ENCODE peak calls at places on chromosomes 13 and 19, in four cellular contexts. D, T, L and J are unnamed samples.

GRCh38 chr13:101730420-101731000 is 278.0 kb downstream of the ITGBL1 start:
- DNase-seq in D (no peak), T (no peak), L (no peak), J (no peak)

GRCh38 chr13:23599083-23599925 is 29.1 kb downstream of the TNFRSF19 start:
- DNase-seq in D (no peak), T (peak; percentile 98), L (no peak), J (no peak)

GRCh38 chr13:46592410-46592809 is 39.4 kb downstream of the LRCH1 start:
- DNase-seq in D (no peak), T (no peak), L (no peak), J (no peak)

GRCh38 chr19:28554321-28555091 is 658.4 kb downstream of the UQCRFS1 start:
- DNase-seq in D (no peak), T (no peak), L (no peak), J (no peak)

GRCh38 chr19:45474941-45475516 is 7.2 kb downstream of the FOSB start:
- DNase-seq in D (no peak), T (no peak), L (no peak), J (peak; percentile 41)

GRCh38 chr13:79393564-79394249 is 12.3 kb downstream of the RBM26 start:
- DNase-seq in D (no peak), T (no peak), L (no peak), J (peak; percentile 40)

GRCh38 chr19:35228177-35228930 is at the start of gene FAM187B:
- DNase-seq in D (no peak), T (no peak), L (no peak), J (no peak)

GRCh38 chr19:50500060-50500752 is 10.8 kb downstream of the JOSD2 start:
- DNase-seq in D (peak; percentile 81), T (peak; percentile 61), L (no peak), J (peak; percentile 4)

GRCh38 chr19:13033819-13034611 is 38.7 kb downstream of the NFIX start:
- DNase-seq in D (peak; percentile 85), T (peak; percentile 77), L (peak; percentile 57), J (no peak)

GRCh38 chr13:112069727-112070300 is 2.9 kb downstream of the SOX1 start:
- DNase-seq in D (no peak), T (no peak), L (no peak), J (no peak)

GRCh38 chr19:49896863-49897621 is at the start of gene IL4I1:
- DNase-seq in D (no peak), T (no peak), L (no peak), J (peak; percentile 87)

GRCh38 chr13:63190742-63191141 is 1775.1 kb upstream of the PCDH20 start:
- DNase-seq in D (no peak), T (peak; percentile 65), L (no peak), J (no peak)

GRCh38 chr19:52191951-52192350 is 2.1 kb downstream of the PPP2R1A start:
- DNase-seq in D (peak; percentile 38), T (no peak), L (no peak), J (no peak)

GRCh38 chr13:109451726-109452125 is 334.7 kb downstream of the IRS2 start:
- DNase-seq in D (no peak), T (no peak), L (no peak), J (no peak)

GRCh38 chr13:109448629-109449028 is 337.8 kb downstream of the IRS2 start:
- DNase-seq in D (no peak), T (no peak), L (no peak), J (no peak)

DNA sequence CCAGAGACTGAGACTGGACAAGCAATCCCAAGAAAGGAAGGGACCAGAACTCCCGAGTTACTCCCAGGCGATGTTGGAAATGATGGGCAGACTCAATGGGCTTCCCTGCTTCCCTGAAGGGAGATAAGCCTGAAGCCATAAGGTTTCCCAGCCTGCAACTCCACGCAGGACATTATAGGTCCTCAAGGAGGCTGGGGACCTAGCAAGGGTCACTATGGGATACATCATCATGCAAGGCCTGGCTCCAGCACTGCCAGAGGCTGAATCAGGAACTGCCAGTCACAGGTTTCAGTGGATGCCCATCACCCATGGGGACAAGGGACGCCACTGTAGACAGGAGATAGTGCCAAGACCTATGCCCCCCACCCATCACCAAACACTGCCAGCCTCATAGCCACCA is 338.7 kb downstream of the IRS2 start:
- DNase-seq in D (no peak), T (no peak), L (no peak), J (no peak)
- H3K4me1 ChIP-seq in D (no peaks in the 10 kb centered on the region), T (no peaks in the 10 kb centered on the region), L (no peaks in the 10 kb centered on the region), J (no peaks in the 10 kb centered on the region)

GRCh38 chr13:98454389-98454881 is 122.5 kb downstream of the STK24 start:
- DNase-seq in D (no peak), T (no peak), L (no peak), J (no peak)
- H3K4me3 ChIP-seq in D (no peak overlapping the region), T (no peak overlapping the region), L (no peak overlapping the region), J (no peak overlapping the region)

DNA sequence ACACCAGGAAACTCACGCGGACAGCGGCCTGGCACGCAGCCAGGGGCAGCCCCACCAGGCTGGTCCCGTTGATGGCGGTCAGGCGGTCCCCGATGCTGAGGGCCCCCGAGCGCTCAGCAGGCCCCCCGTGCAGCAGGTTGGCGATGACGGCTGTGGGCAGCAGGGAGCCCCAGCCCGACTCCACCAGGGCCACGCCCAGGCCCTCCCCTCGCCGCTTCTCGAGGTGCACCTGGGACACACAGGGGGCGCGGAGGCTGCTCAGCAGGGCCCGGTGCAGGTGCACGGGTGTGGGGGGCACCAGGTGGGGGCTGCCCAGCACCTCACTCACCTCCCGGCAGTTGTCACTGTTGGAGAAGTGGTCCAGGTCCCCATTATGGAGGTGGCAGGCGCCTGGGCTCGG is 9.0 kb downstream of the APBA3 start:
- DNase-seq in D (no peak), T (no peak), L (no peak), J (no peak)
- H3K4me1 ChIP-seq in D (no peaks in the 10 kb centered on the region), T (no peaks in the 10 kb centered on the region), L (no peaks in the 10 kb centered on the region), J (peaks cover 1% of the 10 kb centered on the region)

GRCh38 chr19:17327068-17327653 is 7.5 kb downstream of the ANO8 start:
- DNase-seq in D (no peak), T (no peak), L (no peak), J (no peak)
- H3K4me3 ChIP-seq in D (no peak overlapping the region), T (no peak overlapping the region), L (no peak overlapping the region), J (no peak overlapping the region)

GRCh38 chr13:42894765-42895181 is 97.3 kb downstream of the EPSTI1 start:
- DNase-seq in D (peak; percentile 75), T (no peak), L (no peak), J (no peak)

GRCh38 chr13:42893346-42893745 is 98.7 kb downstream of the EPSTI1 start:
- DNase-seq in D (no peak), T (peak; percentile 59), L (no peak), J (no peak)

GRCh38 chr13:42895781-42896180 is 96.3 kb downstream of the EPSTI1 start:
- DNase-seq in D (no peak), T (no peak), L (no peak), J (no peak)

GRCh38 chr13:42899266-42899665 is 92.8 kb downstream of the EPSTI1 start:
- DNase-seq in D (no peak), T (no peak), L (no peak), J (no peak)
- H3K4me1 ChIP-seq in D (peaks cover 16% of the 10 kb centered on the region), T (no peaks in the 10 kb centered on the region), L (no peaks in the 10 kb centered on the region), J (no peaks in the 10 kb centered on the region)

DNA sequence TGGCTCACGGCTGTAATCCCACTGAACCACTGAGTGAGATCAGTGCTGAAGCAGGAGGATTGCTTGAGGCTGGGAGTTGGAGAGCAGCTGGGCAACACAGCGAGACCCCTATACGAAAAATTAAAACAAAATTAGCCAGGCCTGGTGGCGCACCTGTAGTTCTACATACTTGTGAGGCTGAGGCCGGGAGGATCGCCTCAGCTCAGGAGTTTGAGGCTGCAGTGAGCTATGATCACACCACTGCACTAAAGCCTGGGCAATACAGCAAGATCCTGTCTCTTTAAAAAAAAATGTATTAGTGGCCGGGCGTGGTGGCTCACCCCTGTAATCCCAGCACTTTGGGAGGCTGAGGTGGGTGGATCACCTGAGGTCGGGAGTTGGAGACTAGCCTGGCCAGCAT is 6.3 kb upstream of the SELENOV start:
- DNase-seq in D (no peak), T (no peak), L (no peak), J (no peak)
- H3K4me3 ChIP-seq in D (no peak overlapping the region), T (no peak overlapping the region), L (no peak overlapping the region), J (no peak overlapping the region)

GRCh38 chr13:25768726-25769270 is 283.0 kb downstream of the SHISA2 start:
- DNase-seq in D (no peak), T (no peak), L (no peak), J (no peak)
- H3K4me1 ChIP-seq in D (no peaks in the 10 kb centered on the region), T (peaks cover 2% of the 10 kb centered on the region), L (peaks cover 13% of the 10 kb centered on the region), J (peaks cover 5% of the 10 kb centered on the region)

GRCh38 chr13:53137777-53138176 is 109.2 kb downstream of the OLFM4 start:
- DNase-seq in D (no peak), T (no peak), L (no peak), J (no peak)
- H3K4me3 ChIP-seq in D (no peak overlapping the region), T (no peak overlapping the region), L (no peak overlapping the region), J (no peak overlapping the region)

DNA sequence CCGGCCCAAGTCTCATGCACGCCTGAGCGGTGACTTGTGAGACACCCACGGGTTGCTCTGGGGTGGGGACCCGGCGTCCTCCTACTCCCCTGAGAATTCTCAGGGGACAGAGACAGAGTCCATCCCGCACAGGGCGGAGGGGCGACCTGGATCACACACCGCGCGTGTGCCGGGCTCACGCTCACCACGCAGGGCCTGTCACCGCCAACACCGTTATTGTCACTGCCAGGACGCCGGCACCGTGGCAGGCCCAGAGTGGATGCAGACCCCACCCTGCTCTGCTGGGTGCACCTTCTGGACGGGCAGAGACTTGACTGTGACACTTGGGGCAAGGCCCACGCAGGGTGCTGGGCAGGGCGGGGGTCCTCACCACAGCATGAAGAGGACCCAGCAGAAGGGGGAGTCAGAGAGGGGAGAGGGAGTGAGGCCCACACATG is 16.2 kb downstream of the MOB3A start:
- DNase-seq in D (no peak), T (no peak), L (no peak), J (no peak)
- H3K4me1 ChIP-seq in D (peaks cover 15% of the 10 kb centered on the region), T (no peaks in the 10 kb centered on the region), L (peaks cover 67% of the 10 kb centered on the region), J (peaks cover 51% of the 10 kb centered on the region)

GRCh38 chr19:751501-752341 is 809 bp downstream of the MISP start:
- DNase-seq in D (no peak), T (peak; percentile 44), L (no peak), J (no peak)
- H3K4me3 ChIP-seq in D (no peak overlapping the region), T (no peak overlapping the region), L (no peak overlapping the region), J (no peak overlapping the region)